ENCODE peak calls at places on chromosomes 16 and 17, in nine cellular contexts. T, L, V, K, Q, U, O, R and B are unnamed samples.
A peak's percentile ranks its signal among the peaks of the same experiment; 100 is the strongest.

GRCh38 chr16:1097800-1098199 is 1.8 kb upstream of the C1QTNF8 start:
- DNase-seq in O (no peak), L (no peak), Q (peak; percentile 86), K (no peak), U (no peak), T (peak; percentile 84), V (no peak), R (no peak), B (no peak)

GRCh38 chr16:20826039-20826566 is 19.8 kb downstream of the REXO5 start:
- DNase-seq in V (no peak), O (no peak), Q (no peak), R (no peak), U (no peak), L (peak; percentile 44), K (no peak), T (no peak), B (no peak)

GRCh38 chr16:64656471-64656870 is 465.4 kb downstream of the CDH11 start:
- DNase-seq in V (no peak), K (no peak), T (no peak), Q (no peak), L (no peak), O (no peak), R (no peak), U (peak; percentile 34), B (no peak)

GRCh38 chr17:55311767-55312375 is 47.1 kb downstream of the HLF start:
- DNase-seq in O (no peak), Q (no peak), V (no peak), R (no peak), T (no peak), K (no peak), L (no peak), U (no peak), B (no peak)

GRCh38 chr16:48499822-48500440 is 110.0 kb downstream of the N4BP1 start:
- DNase-seq in L (peak; percentile 93), V (no peak), T (peak; percentile 44), R (no peak), U (peak; percentile 73), K (no peak), O (no peak), Q (no peak), B (peak; percentile 60)

GRCh38 chr16:58500329-58501241 is 642 bp downstream of the NDRG4 start:
- DNase-seq in R (peak; percentile 52), Q (no peak), O (peak; percentile 73), V (no peak), K (no peak), T (peak; percentile 15), U (no peak), L (no peak), B (no peak)

GRCh38 chr17:76080207-76080933 is 1.4 kb downstream of the ZACN start:
- DNase-seq in K (no peak), L (no peak), Q (no peak), V (no peak), U (no peak), R (peak; percentile 46), T (no peak), O (peak; percentile 72), B (no peak)

GRCh38 chr16:7518158-7518557 is 185.5 kb downstream of the RBFOX1 start:
- DNase-seq in L (no peak), R (no peak), T (no peak), Q (no peak), O (no peak), V (no peak), K (no peak), U (no peak), B (no peak)

GRCh38 chr16:6103561-6103960 is 1006.0 kb upstream of the EEF2KMT start:
- DNase-seq in U (no peak), V (no peak), T (no peak), L (no peak), O (no peak), R (no peak), K (no peak), Q (no peak), B (no peak)

GRCh38 chr16:67311607-67312449 is 14.7 kb downstream of the KCTD19 start:
- DNase-seq in O (no peak), T (no peak), L (peak; percentile 100), K (no peak), U (peak; percentile 99), R (no peak), Q (no peak), V (no peak), B (no peak)

GRCh38 chr17:50947844-50948514 is 81.8 kb upstream of the TOB1 start:
- DNase-seq in L (no peak), U (no peak), T (peak; percentile 61), O (no peak), K (peak; percentile 89), Q (peak; percentile 65), V (peak; percentile 18), R (no peak), B (no peak)

GRCh38 chr17:17494499-17495447 is 1.4 kb downstream of the RASD1 start:
- DNase-seq in R (peak; percentile 77), Q (peak; percentile 51), L (peak; percentile 37), T (peak; percentile 59), U (peak; percentile 15), O (peak; percentile 76), V (no peak), K (peak; percentile 60), B (peak; percentile 75)

GRCh38 chr16:50121721-50122445 is 31.2 kb upstream of the TENT4B start:
- DNase-seq in V (no peak), Q (no peak), K (no peak), T (no peak), O (no peak), L (no peak), R (peak; percentile 26), U (no peak), B (no peak)

GRCh38 chr16:87143661-87144121 is 173.5 kb downstream of the C16orf95 start:
- DNase-seq in U (no peak), T (no peak), Q (no peak), R (no peak), V (no peak), K (no peak), O (no peak), L (no peak), B (no peak)

GRCh38 chr16:73179671-73180370 is 131.9 kb upstream of the ZFHX3 start:
- DNase-seq in Q (peak; percentile 33), L (no peak), O (no peak), T (peak; percentile 47), U (no peak), V (no peak), K (no peak), R (no peak), B (peak; percentile 59)

GRCh38 chr17:67576471-67576870 is 141.3 kb upstream of the NOL11 start:
- DNase-seq in K (no peak), V (no peak), T (no peak), O (no peak), R (no peak), Q (no peak), L (no peak), U (no peak), B (no peak)

GRCh38 chr17:77802333-77802615 is 156.2 kb upstream of the TNRC6C start:
- DNase-seq in V (no peak), O (no peak), T (no peak), K (peak; percentile 0), U (no peak), L (no peak), R (no peak), Q (no peak), B (no peak)
- H3K27ac ChIP-seq in V (no peak overlapping the region), O (no peak overlapping the region), T (no peak overlapping the region), K (no peak overlapping the region), U (no peak overlapping the region), L (no peak overlapping the region), R (no peak overlapping the region), Q (no peak overlapping the region), B (no peak overlapping the region)

GRCh38 chr17:74271902-74272563 is 2.0 kb upstream of the DNAI2 start:
- DNase-seq in Q (peak; percentile 64), L (no peak), T (peak; percentile 54), O (no peak), K (no peak), V (peak; percentile 48), U (no peak), R (peak; percentile 46), B (no peak)

GRCh38 chr17:74268554-74268953 is 5.5 kb upstream of the DNAI2 start:
- DNase-seq in O (no peak), T (no peak), R (no peak), K (no peak), L (no peak), Q (no peak), U (no peak), V (no peak), B (no peak)

GRCh38 chr17:74272731-74273201 is 1.3 kb upstream of the DNAI2 start:
- DNase-seq in T (peak; percentile 67), L (no peak), Q (peak; percentile 45), K (no peak), R (peak; percentile 63), V (no peak), U (peak; percentile 13), O (no peak), B (no peak)

GRCh38 chr17:74270333-74270732 is 3.7 kb upstream of the DNAI2 start:
- DNase-seq in Q (no peak), K (no peak), L (no peak), U (no peak), R (no peak), V (no peak), O (no peak), T (no peak), B (no peak)

DNA sequence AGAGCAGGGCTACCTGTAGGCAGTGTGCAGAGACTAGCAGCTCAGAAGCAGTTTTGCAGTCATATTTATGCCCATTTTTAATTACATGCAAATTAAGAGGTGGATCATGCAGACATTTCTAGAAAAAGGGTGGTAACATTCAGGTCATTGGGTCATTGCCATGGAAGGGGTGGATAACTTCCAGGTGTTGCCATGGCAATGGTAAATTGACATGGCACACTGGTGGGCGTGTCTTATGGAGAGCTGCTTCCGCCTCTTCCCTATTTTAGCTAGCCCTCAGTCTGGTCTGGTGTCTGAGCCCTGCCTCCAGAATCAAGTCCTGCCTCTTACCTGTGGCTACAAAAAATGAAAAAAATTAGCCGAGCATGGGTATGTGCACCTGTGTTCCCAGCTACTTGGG is 2.8 kb upstream of the DNAI2 start:
- DNase-seq in U (no peak), R (no peak), L (no peak), T (no peak), V (no peak), O (no peak), K (no peak), Q (no peak), B (no peak)
- H3K27me3 ChIP-seq in U (peaks cover 10% of the 10 kb centered on the region), R (peaks cover 25% of the 10 kb centered on the region), L (no peaks in the 10 kb centered on the region), T (peaks cover 4% of the 10 kb centered on the region), V (peaks cover 9% of the 10 kb centered on the region), O (peaks cover 16% of the 10 kb centered on the region), K (no peaks in the 10 kb centered on the region), Q (peaks cover 23% of the 10 kb centered on the region), B (no peaks in the 10 kb centered on the region)

DNA sequence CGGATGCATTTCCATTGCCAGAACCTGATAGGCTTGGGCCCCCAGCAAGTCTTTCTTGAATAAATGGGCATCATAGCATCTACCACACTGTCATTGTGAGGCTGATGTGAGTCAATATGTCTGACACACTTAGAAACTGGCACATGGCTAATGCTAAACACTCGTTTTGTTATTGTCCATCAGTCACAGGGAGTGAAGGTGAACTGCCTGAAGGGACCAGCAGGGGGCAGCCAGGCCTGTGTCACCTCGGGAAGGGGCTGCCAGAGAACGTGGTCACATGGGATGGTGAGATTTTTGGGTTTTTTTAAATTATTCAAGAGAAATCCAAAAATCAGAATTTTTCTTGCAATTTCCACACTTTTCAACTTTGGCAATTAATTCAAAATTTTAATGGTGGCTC is 831 bp upstream of the RCVRN start:
- DNase-seq in U (no peak), T (no peak), R (peak; percentile 66), L (no peak), V (no peak), K (no peak), O (peak; percentile 82), Q (peak; percentile 49), B (no peak)
- TF ChIP-seq CTCF in U (peak; percentile 63), T (peak; percentile 38), R (peak; percentile 77), L (peak; percentile 32), V (peak; percentile 65), K (peak; percentile 33), O (peak; percentile 69), Q (peak; percentile 66), B (peak; percentile 27)

GRCh38 chr17:36948717-36949460 is at the start of gene AATF:
- DNase-seq in Q (peak; percentile 97), V (peak; percentile 92), L (peak; percentile 94), T (peak; percentile 97), R (peak; percentile 98), U (peak; percentile 93), K (peak; percentile 97), O (peak; percentile 99), B (peak; percentile 96)
- H3K27ac ChIP-seq in Q (peak within 1 kb of the TSS; percentile 88), V (peak within 1 kb of the TSS; percentile 84), L (peak within 1 kb of the TSS; percentile 78), T (peak within 1 kb of the TSS; percentile 90), R (peak within 1 kb of the TSS; percentile 43), U (peak within 1 kb of the TSS; percentile 69), K (peak within 1 kb of the TSS; percentile 84), O (peak within 1 kb of the TSS; percentile 68), B (peak within 1 kb of the TSS; percentile 23)